ENCODE peak calls at places on chromosomes 6 and 20, in ten cellular contexts. J, T, S, B, V, P, M, N, W and C are unnamed samples.

GRCh38 chr6:136609878-136610706 is 59.9 kb upstream of the MAP7 start:
- DNase-seq in M (peak; percentile 94), N (peak; percentile 54), W (peak; percentile 98), V (peak; percentile 99), P (peak; percentile 96), T (peak; percentile 99), J (no peak), S (no peak), B (no peak), C (peak; percentile 46)

GRCh38 chr6:141925001-141925400 is 207.7 kb upstream of the GJE1 start:
- DNase-seq in V (no peak), P (no peak), M (peak; percentile 40), B (no peak), W (no peak), T (peak; percentile 45), S (no peak), J (no peak), N (no peak), C (no peak)

GRCh38 chr6:12049165-12049564 is 37.1 kb downstream of the HIVEP1 start:
- DNase-seq in P (no peak), V (no peak), N (no peak), S (no peak), B (no peak), J (no peak), M (no peak), T (no peak), W (no peak), C (no peak)

GRCh38 chr6:16286151-16286522 is 47.8 kb downstream of the GMPR start:
- DNase-seq in B (peak; percentile 25), P (peak; percentile 16), J (peak; percentile 83), N (no peak), S (peak; percentile 21), T (peak; percentile 51), W (no peak), M (peak; percentile 15), V (peak; percentile 34), C (peak; percentile 37)

GRCh38 chr6:134678436-134678889 is 271.4 kb downstream of the ALDH8A1 start:
- DNase-seq in V (peak; percentile 92), T (no peak), S (no peak), B (no peak), N (peak; percentile 38), P (peak; percentile 69), J (no peak), M (no peak), W (no peak), C (no peak)

GRCh38 chr6:6741264-6741663 is 152.7 kb downstream of the LY86 start:
- DNase-seq in B (no peak), T (no peak), W (no peak), J (no peak), S (no peak), P (no peak), V (no peak), M (no peak), N (no peak), C (no peak)

GRCh38 chr6:44558315-44559227 is 171.1 kb downstream of the CDC5L start:
- DNase-seq in V (peak; percentile 69), B (no peak), P (no peak), N (no peak), J (no peak), M (no peak), W (no peak), T (no peak), S (no peak), C (no peak)

GRCh38 chr20:48019940-48020339 is 234.7 kb upstream of the SULF2 start:
- DNase-seq in M (no peak), N (no peak), S (no peak), V (no peak), J (no peak), T (no peak), P (no peak), B (no peak), W (no peak), C (no peak)

GRCh38 chr6:90493332-90493731 is 93.5 kb downstream of the MAP3K7 start:
- DNase-seq in T (no peak), W (no peak), S (no peak), V (peak; percentile 38), J (no peak), M (no peak), B (no peak), P (no peak), N (no peak), C (no peak)

GRCh38 chr6:17826301-17826700 is 119.6 kb upstream of the NUP153 start:
- DNase-seq in W (no peak), V (no peak), N (no peak), T (no peak), P (no peak), B (no peak), M (no peak), J (no peak), S (no peak), C (no peak)

GRCh38 chr6:143980921-143981320 is 27.1 kb downstream of the PLAGL1 start:
- DNase-seq in T (no peak), S (no peak), P (no peak), J (no peak), B (no peak), W (no peak), V (no peak), M (no peak), N (no peak), C (no peak)

GRCh38 chr6:14276066-14276465 is 158.5 kb downstream of the CD83 start:
- DNase-seq in V (no peak), B (no peak), W (no peak), J (no peak), M (no peak), P (no peak), N (no peak), S (no peak), T (no peak), C (no peak)

GRCh38 chr6:11272491-11273192 is 40.2 kb upstream of the NEDD9 start:
- DNase-seq in S (no peak), W (no peak), M (no peak), J (no peak), N (no peak), T (no peak), B (no peak), V (no peak), P (no peak), C (no peak)

GRCh38 chr6:33672808-33673207 is 38.7 kb downstream of the UQCC2 start:
- DNase-seq in B (no peak), N (peak; percentile 84), V (peak; percentile 95), T (peak; percentile 95), M (peak; percentile 90), J (peak; percentile 35), S (no peak), P (peak; percentile 95), W (peak; percentile 36), C (peak; percentile 78)

GRCh38 chr6:7916959-7917358 is 6.4 kb upstream of the TXNDC5 start:
- DNase-seq in V (no peak), P (no peak), S (no peak), W (no peak), M (no peak), N (no peak), B (no peak), T (no peak), J (no peak), C (no peak)

GRCh38 chr6:99745651-99746050 is 139.0 kb downstream of the PRDM13 start:
- DNase-seq in T (peak; percentile 38), N (no peak), B (no peak), M (peak; percentile 48), S (no peak), W (no peak), V (peak; percentile 2), P (peak; percentile 22), J (no peak), C (no peak)

GRCh38 chr20:17807670-17808069 is 107.9 kb downstream of the BANF2 start:
- DNase-seq in W (no peak), P (peak; percentile 34), S (no peak), N (no peak), B (no peak), J (no peak), T (peak; percentile 34), M (no peak), V (peak; percentile 18), C (peak; percentile 58)

GRCh38 chr20:44700306-44700705 is 14.9 kb upstream of the CCN5 start:
- DNase-seq in N (no peak), P (no peak), V (no peak), S (no peak), T (no peak), J (no peak), W (no peak), B (no peak), M (no peak), C (no peak)

GRCh38 chr6:10599046-10599445 is 77.9 kb downstream of the GCNT2 start:
- DNase-seq in W (no peak), N (no peak), P (no peak), T (no peak), V (no peak), M (no peak), B (no peak), S (no peak), J (no peak), C (no peak)

GRCh38 chr6:16804007-16804303 is 42.7 kb upstream of the ATXN1 start:
- DNase-seq in T (no peak), B (no peak), S (no peak), N (no peak), P (no peak), M (no peak), J (no peak), V (peak; percentile 59), W (no peak), C (no peak)

GRCh38 chr6:147033267-147033666 is 170.9 kb upstream of the STXBP5 start:
- DNase-seq in V (no peak), S (no peak), M (no peak), J (peak; percentile 27), T (peak; percentile 28), B (no peak), W (no peak), P (no peak), N (no peak), C (no peak)

GRCh38 chr6:11538049-11538798 is 675 bp downstream of the TMEM170B start:
- DNase-seq in T (no peak), J (peak; percentile 36), W (no peak), M (no peak), P (no peak), S (peak; percentile 11), B (peak; percentile 9), N (peak; percentile 19), V (peak; percentile 5), C (no peak)

GRCh38 chr20:33291830-33292355 is 8.9 kb downstream of the BPIFB1 start:
- DNase-seq in W (no peak), N (no peak), V (no peak), J (peak; percentile 91), M (no peak), S (peak; percentile 68), P (peak; percentile 4), T (no peak), B (peak; percentile 62), C (peak; percentile 59)

GRCh38 chr20:46814366-46815232 is 80.0 kb upstream of the EYA2 start:
- DNase-seq in M (peak; percentile 49), V (peak; percentile 86), T (peak; percentile 62), W (peak; percentile 80), P (peak; percentile 94), J (peak; percentile 29), N (no peak), S (no peak), B (no peak), C (peak; percentile 72)

GRCh38 chr6:20349225-20349624 is 52.5 kb upstream of the E2F3 start:
- DNase-seq in N (no peak), P (no peak), B (no peak), W (no peak), J (no peak), V (no peak), M (no peak), T (no peak), S (no peak), C (no peak)

GRCh38 chr6:166259296-166259977 is 48.8 kb downstream of the PRR18 start:
- DNase-seq in S (no peak), T (no peak), B (no peak), P (no peak), M (no peak), V (no peak), N (no peak), J (no peak), W (no peak), C (no peak)

GRCh38 chr6:26514984-26515383 is 14.9 kb downstream of the BTN1A1 start:
- DNase-seq in S (no peak), N (no peak), P (no peak), W (no peak), V (peak; percentile 8), T (no peak), J (no peak), M (no peak), B (no peak), C (peak; percentile 92)

GRCh38 chr6:46160102-46160501 is 10.7 kb downstream of the ENPP5 start:
- DNase-seq in N (no peak), M (no peak), V (no peak), P (no peak), T (peak; percentile 5), J (no peak), W (no peak), B (no peak), S (no peak), C (no peak)